ENCODE peak calls at places on chromosomes 11 and 22, in eight cellular contexts. One of them, this sample, is unnamed.

GRCh38 chr22:43002198-43002577 is 12.8 kb downstream of the PACSIN2 start:
- DNase-seq in endothelial cell: no peak
- DNase-seq in activated CD8-positive, alpha-beta memory T cell treated with anti-CD3 and anti-CD28 coated beads, Interleukin-2, amount 50 U/mL, for 48 hours: no peak
- DNase-seq in NCI-H510A treated with DMSO at 0.1 percent for 48 hours: no peak
- DNase-seq in brain microvascular endothelial cell: peak
- DNase-seq in EH: peak
- DNase-seq in activated CD4-positive, alpha-beta T cell treated with anti-CD3 and anti-CD28 coated beads, Interleukin-2, amount 50 U/mL, for 24 hours: no peak
- DNase-seq in stimulated activated CD8-positive, alpha-beta memory T cell treated with anti-CD3 and anti-CD28 coated beads, Interleukin-15, amount 100 ng/mL, for 4 hours: no peak
- DNase-seq in this sample: peak

GRCh38 chr11:68302256-68303054 is 9.9 kb upstream of the LRP5 start:
- DNase-seq in endothelial cell: no peak
- DNase-seq in activated CD4-positive, alpha-beta T cell treated with anti-CD3 and anti-CD28 coated beads, Interleukin-2, amount 50 U/mL, for 24 hours: no peak
- DNase-seq in EH: peak
- DNase-seq in brain microvascular endothelial cell: peak
- DNase-seq in stimulated activated CD8-positive, alpha-beta memory T cell treated with anti-CD3 and anti-CD28 coated beads, Interleukin-15, amount 100 ng/mL, for 4 hours: no peak
- DNase-seq in NCI-H510A treated with DMSO at 0.1 percent for 48 hours: peak
- DNase-seq in activated CD8-positive, alpha-beta memory T cell treated with anti-CD3 and anti-CD28 coated beads, Interleukin-2, amount 50 U/mL, for 48 hours: no peak
- DNase-seq in this sample: no peak

GRCh38 chr22:43823353-43823908 is 11.3 kb upstream of the EFCAB6 start:
- DNase-seq in NCI-H510A treated with DMSO at 0.1 percent for 48 hours: no peak
- DNase-seq in activated CD4-positive, alpha-beta T cell treated with anti-CD3 and anti-CD28 coated beads, Interleukin-2, amount 50 U/mL, for 24 hours: no peak
- DNase-seq in EH: no peak
- DNase-seq in activated CD8-positive, alpha-beta memory T cell treated with anti-CD3 and anti-CD28 coated beads, Interleukin-2, amount 50 U/mL, for 48 hours: no peak
- DNase-seq in endothelial cell: no peak
- DNase-seq in stimulated activated CD8-positive, alpha-beta memory T cell treated with anti-CD3 and anti-CD28 coated beads, Interleukin-15, amount 100 ng/mL, for 4 hours: no peak
- DNase-seq in brain microvascular endothelial cell: no peak
- DNase-seq in this sample: no peak

GRCh38 chr22:45200862-45201511 is 37.3 kb downstream of the NUP50 start:
- DNase-seq in stimulated activated CD8-positive, alpha-beta memory T cell treated with anti-CD3 and anti-CD28 coated beads, Interleukin-15, amount 100 ng/mL, for 4 hours: no peak
- DNase-seq in activated CD4-positive, alpha-beta T cell treated with anti-CD3 and anti-CD28 coated beads, Interleukin-2, amount 50 U/mL, for 24 hours: no peak
- DNase-seq in NCI-H510A treated with DMSO at 0.1 percent for 48 hours: no peak
- DNase-seq in brain microvascular endothelial cell: peak
- DNase-seq in EH: peak
- DNase-seq in endothelial cell: no peak
- DNase-seq in activated CD8-positive, alpha-beta memory T cell treated with anti-CD3 and anti-CD28 coated beads, Interleukin-2, amount 50 U/mL, for 48 hours: no peak
- DNase-seq in this sample: no peak

GRCh38 chr11:13963949-13964770 is 1.6 kb downstream of the SPON1 start:
- DNase-seq in brain microvascular endothelial cell: no peak
- DNase-seq in activated CD4-positive, alpha-beta T cell treated with anti-CD3 and anti-CD28 coated beads, Interleukin-2, amount 50 U/mL, for 24 hours: no peak
- DNase-seq in activated CD8-positive, alpha-beta memory T cell treated with anti-CD3 and anti-CD28 coated beads, Interleukin-2, amount 50 U/mL, for 48 hours: peak
- DNase-seq in stimulated activated CD8-positive, alpha-beta memory T cell treated with anti-CD3 and anti-CD28 coated beads, Interleukin-15, amount 100 ng/mL, for 4 hours: no peak
- DNase-seq in EH: no peak
- DNase-seq in NCI-H510A treated with DMSO at 0.1 percent for 48 hours: no peak
- DNase-seq in endothelial cell: peak
- DNase-seq in this sample: peak

GRCh38 chr22:27749597-27750225 is 51.8 kb downstream of the MN1 start:
- DNase-seq in activated CD8-positive, alpha-beta memory T cell treated with anti-CD3 and anti-CD28 coated beads, Interleukin-2, amount 50 U/mL, for 48 hours: no peak
- DNase-seq in stimulated activated CD8-positive, alpha-beta memory T cell treated with anti-CD3 and anti-CD28 coated beads, Interleukin-15, amount 100 ng/mL, for 4 hours: no peak
- DNase-seq in NCI-H510A treated with DMSO at 0.1 percent for 48 hours: no peak
- DNase-seq in activated CD4-positive, alpha-beta T cell treated with anti-CD3 and anti-CD28 coated beads, Interleukin-2, amount 50 U/mL, for 24 hours: no peak
- DNase-seq in endothelial cell: no peak
- DNase-seq in brain microvascular endothelial cell: peak
- DNase-seq in EH: peak
- DNase-seq in this sample: peak

GRCh38 chr11:19536131-19536530 is 176.5 kb upstream of the NAV2 start:
- DNase-seq in EH: no peak
- DNase-seq in activated CD4-positive, alpha-beta T cell treated with anti-CD3 and anti-CD28 coated beads, Interleukin-2, amount 50 U/mL, for 24 hours: no peak
- DNase-seq in NCI-H510A treated with DMSO at 0.1 percent for 48 hours: no peak
- DNase-seq in stimulated activated CD8-positive, alpha-beta memory T cell treated with anti-CD3 and anti-CD28 coated beads, Interleukin-15, amount 100 ng/mL, for 4 hours: no peak
- DNase-seq in endothelial cell: no peak
- DNase-seq in activated CD8-positive, alpha-beta memory T cell treated with anti-CD3 and anti-CD28 coated beads, Interleukin-2, amount 50 U/mL, for 48 hours: no peak
- DNase-seq in brain microvascular endothelial cell: no peak
- DNase-seq in this sample: no peak

GRCh38 chr11:19220903-19221682 is 19.3 kb upstream of the CSRP3 start:
- DNase-seq in stimulated activated CD8-positive, alpha-beta memory T cell treated with anti-CD3 and anti-CD28 coated beads, Interleukin-15, amount 100 ng/mL, for 4 hours: no peak
- DNase-seq in activated CD8-positive, alpha-beta memory T cell treated with anti-CD3 and anti-CD28 coated beads, Interleukin-2, amount 50 U/mL, for 48 hours: no peak
- DNase-seq in NCI-H510A treated with DMSO at 0.1 percent for 48 hours: no peak
- DNase-seq in activated CD4-positive, alpha-beta T cell treated with anti-CD3 and anti-CD28 coated beads, Interleukin-2, amount 50 U/mL, for 24 hours: no peak
- DNase-seq in EH: no peak
- DNase-seq in endothelial cell: no peak
- DNase-seq in brain microvascular endothelial cell: no peak
- DNase-seq in this sample: no peak

GRCh38 chr11:118522571-118523072 is 4.7 kb upstream of the TTC36 start:
- DNase-seq in endothelial cell: peak
- DNase-seq in brain microvascular endothelial cell: peak
- DNase-seq in activated CD8-positive, alpha-beta memory T cell treated with anti-CD3 and anti-CD28 coated beads, Interleukin-2, amount 50 U/mL, for 48 hours: no peak
- DNase-seq in NCI-H510A treated with DMSO at 0.1 percent for 48 hours: peak
- DNase-seq in EH: peak
- DNase-seq in activated CD4-positive, alpha-beta T cell treated with anti-CD3 and anti-CD28 coated beads, Interleukin-2, amount 50 U/mL, for 24 hours: no peak
- DNase-seq in stimulated activated CD8-positive, alpha-beta memory T cell treated with anti-CD3 and anti-CD28 coated beads, Interleukin-15, amount 100 ng/mL, for 4 hours: no peak
- DNase-seq in this sample: peak

GRCh38 chr22:32423664-32424063 is 11.6 kb upstream of the RTCB start:
- DNase-seq in endothelial cell: no peak
- DNase-seq in activated CD8-positive, alpha-beta memory T cell treated with anti-CD3 and anti-CD28 coated beads, Interleukin-2, amount 50 U/mL, for 48 hours: no peak
- DNase-seq in activated CD4-positive, alpha-beta T cell treated with anti-CD3 and anti-CD28 coated beads, Interleukin-2, amount 50 U/mL, for 24 hours: no peak
- DNase-seq in brain microvascular endothelial cell: no peak
- DNase-seq in NCI-H510A treated with DMSO at 0.1 percent for 48 hours: no peak
- DNase-seq in EH: no peak
- DNase-seq in stimulated activated CD8-positive, alpha-beta memory T cell treated with anti-CD3 and anti-CD28 coated beads, Interleukin-15, amount 100 ng/mL, for 4 hours: no peak
- DNase-seq in this sample: no peak

GRCh38 chr11:79174045-79175008 is 266.5 kb downstream of the TENM4 start:
- DNase-seq in brain microvascular endothelial cell: no peak
- DNase-seq in endothelial cell: no peak
- DNase-seq in NCI-H510A treated with DMSO at 0.1 percent for 48 hours: no peak
- DNase-seq in stimulated activated CD8-positive, alpha-beta memory T cell treated with anti-CD3 and anti-CD28 coated beads, Interleukin-15, amount 100 ng/mL, for 4 hours: no peak
- DNase-seq in activated CD4-positive, alpha-beta T cell treated with anti-CD3 and anti-CD28 coated beads, Interleukin-2, amount 50 U/mL, for 24 hours: no peak
- DNase-seq in activated CD8-positive, alpha-beta memory T cell treated with anti-CD3 and anti-CD28 coated beads, Interleukin-2, amount 50 U/mL, for 48 hours: no peak
- DNase-seq in EH: peak
- DNase-seq in this sample: peak

GRCh38 chr11:87425391-87425790 is 387.7 kb downstream of the TMEM135 start:
- DNase-seq in NCI-H510A treated with DMSO at 0.1 percent for 48 hours: no peak
- DNase-seq in endothelial cell: no peak
- DNase-seq in stimulated activated CD8-positive, alpha-beta memory T cell treated with anti-CD3 and anti-CD28 coated beads, Interleukin-15, amount 100 ng/mL, for 4 hours: no peak
- DNase-seq in activated CD8-positive, alpha-beta memory T cell treated with anti-CD3 and anti-CD28 coated beads, Interleukin-2, amount 50 U/mL, for 48 hours: no peak
- DNase-seq in activated CD4-positive, alpha-beta T cell treated with anti-CD3 and anti-CD28 coated beads, Interleukin-2, amount 50 U/mL, for 24 hours: no peak
- DNase-seq in brain microvascular endothelial cell: peak
- DNase-seq in EH: peak
- DNase-seq in this sample: peak

GRCh38 chr11:120013325-120014250 is 124.3 kb downstream of the TRIM29 start:
- DNase-seq in endothelial cell: peak
- DNase-seq in brain microvascular endothelial cell: no peak
- DNase-seq in activated CD4-positive, alpha-beta T cell treated with anti-CD3 and anti-CD28 coated beads, Interleukin-2, amount 50 U/mL, for 24 hours: no peak
- DNase-seq in NCI-H510A treated with DMSO at 0.1 percent for 48 hours: peak
- DNase-seq in stimulated activated CD8-positive, alpha-beta memory T cell treated with anti-CD3 and anti-CD28 coated beads, Interleukin-15, amount 100 ng/mL, for 4 hours: no peak
- DNase-seq in EH: peak
- DNase-seq in activated CD8-positive, alpha-beta memory T cell treated with anti-CD3 and anti-CD28 coated beads, Interleukin-2, amount 50 U/mL, for 48 hours: no peak
- DNase-seq in this sample: peak

GRCh38 chr11:94740083-94740974 is 27.8 kb upstream of the AMOTL1 start:
- DNase-seq in NCI-H510A treated with DMSO at 0.1 percent for 48 hours: peak
- DNase-seq in activated CD4-positive, alpha-beta T cell treated with anti-CD3 and anti-CD28 coated beads, Interleukin-2, amount 50 U/mL, for 24 hours: no peak
- DNase-seq in stimulated activated CD8-positive, alpha-beta memory T cell treated with anti-CD3 and anti-CD28 coated beads, Interleukin-15, amount 100 ng/mL, for 4 hours: no peak
- DNase-seq in EH: peak
- DNase-seq in brain microvascular endothelial cell: no peak
- DNase-seq in activated CD8-positive, alpha-beta memory T cell treated with anti-CD3 and anti-CD28 coated beads, Interleukin-2, amount 50 U/mL, for 48 hours: no peak
- DNase-seq in endothelial cell: peak
- DNase-seq in this sample: peak

GRCh38 chr22:45051419-45051818 is 41.6 kb upstream of the PHF21B start:
- DNase-seq in brain microvascular endothelial cell: no peak
- DNase-seq in NCI-H510A treated with DMSO at 0.1 percent for 48 hours: no peak
- DNase-seq in stimulated activated CD8-positive, alpha-beta memory T cell treated with anti-CD3 and anti-CD28 coated beads, Interleukin-15, amount 100 ng/mL, for 4 hours: no peak
- DNase-seq in EH: no peak
- DNase-seq in endothelial cell: no peak
- DNase-seq in activated CD4-positive, alpha-beta T cell treated with anti-CD3 and anti-CD28 coated beads, Interleukin-2, amount 50 U/mL, for 24 hours: no peak
- DNase-seq in activated CD8-positive, alpha-beta memory T cell treated with anti-CD3 and anti-CD28 coated beads, Interleukin-2, amount 50 U/mL, for 48 hours: no peak
- DNase-seq in this sample: no peak

GRCh38 chr11:76654310-76654851 is 16.2 kb downstream of the LRRC32 start:
- DNase-seq in activated CD8-positive, alpha-beta memory T cell treated with anti-CD3 and anti-CD28 coated beads, Interleukin-2, amount 50 U/mL, for 48 hours: peak
- DNase-seq in brain microvascular endothelial cell: peak
- DNase-seq in stimulated activated CD8-positive, alpha-beta memory T cell treated with anti-CD3 and anti-CD28 coated beads, Interleukin-15, amount 100 ng/mL, for 4 hours: no peak
- DNase-seq in EH: peak
- DNase-seq in NCI-H510A treated with DMSO at 0.1 percent for 48 hours: no peak
- DNase-seq in endothelial cell: no peak
- DNase-seq in activated CD4-positive, alpha-beta T cell treated with anti-CD3 and anti-CD28 coated beads, Interleukin-2, amount 50 U/mL, for 24 hours: no peak
- DNase-seq in this sample: peak

GRCh38 chr11:120267319-120267718 is 27.4 kb downstream of the POU2F3 start:
- DNase-seq in activated CD8-positive, alpha-beta memory T cell treated with anti-CD3 and anti-CD28 coated beads, Interleukin-2, amount 50 U/mL, for 48 hours: no peak
- DNase-seq in brain microvascular endothelial cell: no peak
- DNase-seq in endothelial cell: no peak
- DNase-seq in stimulated activated CD8-positive, alpha-beta memory T cell treated with anti-CD3 and anti-CD28 coated beads, Interleukin-15, amount 100 ng/mL, for 4 hours: no peak
- DNase-seq in activated CD4-positive, alpha-beta T cell treated with anti-CD3 and anti-CD28 coated beads, Interleukin-2, amount 50 U/mL, for 24 hours: no peak
- DNase-seq in EH: no peak
- DNase-seq in NCI-H510A treated with DMSO at 0.1 percent for 48 hours: no peak
- DNase-seq in this sample: no peak